ENCODE peak calls at places on chromosomes 2 and 18, in ten cellular contexts. J is ovary, L is MCF 10A, P is neural crest cell, D is pancreas, X is K562, A is GM13977, R is kidney, V is tibial artery, O is AG04449. E is an unnamed sample.

GRCh38 chr2:122960727-122961641 is 1064.1 kb upstream of the CNTNAP5 start:
- DNase-seq in A (no peak), P (no peak), L (peak), R (no peak), O (no peak), X (no peak), D (no peak), J (no peak), V (no peak), E (no peak)

GRCh38 chr18:70781860-70782453 is 493.1 kb downstream of the SOCS6 start:
- DNase-seq in L (peak), P (peak), J (no peak), R (no peak), V (peak), O (no peak), A (peak), X (peak), D (peak), E (no peak)

GRCh38 chr2:239966029-239966847 is 58.9 kb downstream of the NDUFA10 start:
- DNase-seq in X (no peak), L (no peak), P (no peak), J (peak), R (no peak), D (no peak), O (no peak), A (no peak), V (no peak), E (no peak)

GRCh38 chr2:215882689-215883088 is 130.7 kb downstream of the MREG start:
- DNase-seq in X (no peak), V (no peak), D (no peak), R (no peak), P (no peak), O (no peak), L (no peak), J (no peak), A (no peak), E (no peak)

GRCh38 chr2:62369549-62370164 is 136.3 kb downstream of the TMEM17 start:
- DNase-seq in O (no peak), J (no peak), X (no peak), L (no peak), A (no peak), V (no peak), D (no peak), P (no peak), R (no peak), E (no peak)

GRCh38 chr18:25262920-25263319 is 89.0 kb downstream of the ZNF521 start:
- DNase-seq in P (no peak), D (no peak), R (no peak), V (no peak), A (no peak), J (no peak), X (no peak), O (no peak), L (no peak), E (no peak)

GRCh38 chr18:853471-853870 is 41.4 kb upstream of the YES1 start:
- DNase-seq in A (no peak), J (no peak), X (no peak), P (no peak), L (no peak), O (no peak), R (no peak), V (no peak), D (no peak), E (no peak)

GRCh38 chr2:179460530-179460929 is 195.9 kb upstream of the SESTD1 start:
- DNase-seq in J (no peak), L (peak), X (no peak), V (peak), D (no peak), P (no peak), O (peak), R (no peak), A (no peak), E (peak)

GRCh38 chr2:185835974-185836373 is 97.4 kb downstream of the FSIP2 start:
- DNase-seq in P (no peak), R (no peak), O (no peak), D (no peak), J (no peak), L (no peak), V (no peak), A (no peak), X (peak), E (no peak)

GRCh38 chr2:96391153-96391827 is 55.7 kb downstream of the NCAPH start:
- DNase-seq in L (no peak), R (no peak), D (no peak), P (no peak), X (no peak), O (no peak), A (no peak), J (no peak), V (no peak), E (no peak)

GRCh38 chr2:172046080-172046678 is 39.1 kb upstream of the DLX1 start:
- DNase-seq in V (no peak), J (no peak), O (no peak), L (no peak), X (no peak), A (no peak), D (no peak), R (no peak), P (no peak), E (no peak)

GRCh38 chr2:238947920-238948710 is 100.2 kb downstream of the TWIST2 start:
- DNase-seq in R (no peak), O (no peak), X (no peak), L (peak), V (peak), A (no peak), D (no peak), P (no peak), J (peak), E (peak)

GRCh38 chr2:111946294-111947114 is 48.1 kb downstream of the MERTK start:
- DNase-seq in D (peak), J (peak), V (peak), O (peak), X (no peak), A (no peak), P (no peak), R (no peak), L (peak), E (no peak)

GRCh38 chr18:8713691-8714090 is 8.3 kb downstream of the MTCL1 start:
- DNase-seq in J (no peak), D (no peak), A (no peak), P (no peak), X (no peak), O (no peak), L (no peak), R (no peak), V (no peak), E (no peak)

GRCh38 chr2:134433469-134433868 is 179.6 kb downstream of the MGAT5 start:
- DNase-seq in O (no peak), P (no peak), R (no peak), L (peak), J (no peak), A (no peak), X (no peak), V (no peak), D (peak), E (no peak)

GRCh38 chr2:96924775-96925747 is 55.2 kb upstream of the SEMA4C start:
- DNase-seq in X (no peak), P (no peak), O (no peak), R (no peak), D (no peak), L (no peak), V (no peak), J (no peak), A (no peak), E (no peak)

GRCh38 chr2:152710713-152711112 is 6.5 kb downstream of the PRPF40A start:
- DNase-seq in O (no peak), R (no peak), X (no peak), J (no peak), P (no peak), D (no peak), V (no peak), A (no peak), L (no peak), E (no peak)

GRCh38 chr2:19187323-19188020 is 171.0 kb downstream of the OSR1 start:
- DNase-seq in P (no peak), O (no peak), X (no peak), L (peak), R (no peak), V (no peak), D (no peak), A (no peak), J (no peak), E (no peak)

GRCh38 chr18:49563701-49564100 is 1.8 kb downstream of the LIPG start:
- DNase-seq in O (no peak), V (no peak), X (no peak), R (no peak), L (no peak), P (no peak), D (no peak), A (no peak), J (no peak), E (no peak)

GRCh38 chr2:105257981-105258380 is 16.4 kb downstream of the GPR45 start:
- DNase-seq in P (no peak), X (no peak), D (no peak), J (no peak), A (no peak), R (no peak), L (no peak), O (no peak), V (no peak), E (no peak)

GRCh38 chr18:9137168-9138066 is 836 bp downstream of the ANKRD12 start:
- DNase-seq in O (peak), L (peak), A (peak), X (peak), D (peak), J (peak), V (peak), R (peak), P (peak), E (no peak)

GRCh38 chr18:57780318-57781127 is 22.6 kb downstream of the ATP8B1 start:
- DNase-seq in L (peak), J (no peak), A (peak), R (no peak), X (peak), D (no peak), P (no peak), O (peak), V (no peak), E (no peak)

GRCh38 chr2:56816666-56817065 is 632.9 kb downstream of the CCDC85A start:
- DNase-seq in P (no peak), O (no peak), D (no peak), L (no peak), J (no peak), V (no peak), A (no peak), X (no peak), R (peak), E (no peak)

GRCh38 chr2:145006957-145007672 is 487.2 kb upstream of the ZEB2 start:
- DNase-seq in P (no peak), O (peak), X (no peak), D (no peak), A (no peak), L (peak), V (peak), J (no peak), R (no peak), E (no peak)

GRCh38 chr2:152421521-152422367 is 86.8 kb downstream of the FMNL2 start:
- DNase-seq in P (no peak), R (no peak), J (no peak), V (peak), O (peak), A (no peak), D (peak), X (peak), L (peak), E (no peak)

GRCh38 chr18:56563568-56563967 is 74.8 kb downstream of the TXNL1 start:
- DNase-seq in P (peak), V (no peak), D (no peak), L (peak), J (no peak), A (no peak), X (peak), R (no peak), O (no peak), E (no peak)

GRCh38 chr2:71831208-71831577 is 316.5 kb downstream of the CYP26B1 start:
- DNase-seq in R (no peak), O (peak), P (no peak), L (peak), A (no peak), X (no peak), J (no peak), D (no peak), V (peak), E (no peak)

GRCh38 chr2:169933124-169933711 is 106.0 kb downstream of the UBR3 start:
- DNase-seq in A (peak), D (no peak), V (no peak), X (peak), O (no peak), L (peak), R (no peak), J (no peak), P (no peak), E (no peak)

GRCh38 chr18:69874058-69874457 is 73.6 kb downstream of the CD226 start:
- DNase-seq in A (no peak), O (no peak), L (peak), V (no peak), X (no peak), D (no peak), R (no peak), J (no peak), P (no peak), E (no peak)

GRCh38 chr18:40380657-40381441 is 1574.2 kb upstream of the PIK3C3 start:
- DNase-seq in R (no peak), J (no peak), X (no peak), A (no peak), V (no peak), O (no peak), L (no peak), D (no peak), P (no peak), E (no peak)

DNA sequence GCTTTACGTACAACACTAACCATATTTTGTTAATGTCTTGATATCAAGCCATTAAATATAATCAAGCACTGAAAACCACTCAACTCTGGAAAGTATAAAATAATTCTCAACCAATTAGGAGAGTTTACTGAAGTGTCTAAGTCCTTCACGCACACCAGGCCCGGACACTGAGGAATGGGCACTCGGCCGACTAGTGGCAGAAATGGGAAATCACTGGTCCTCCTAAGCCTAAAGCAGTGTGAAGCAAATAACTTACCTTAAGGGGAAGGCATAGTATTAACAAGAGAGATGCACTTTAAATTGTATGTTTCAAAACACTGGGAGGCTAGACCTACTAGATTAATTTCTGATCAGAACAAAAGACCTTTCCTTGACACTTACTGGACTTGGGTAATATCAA is 45.7 kb downstream of the FAM210A start:
- DNase-seq in V (no peak), J (no peak), P (peak), D (no peak), A (no peak), X (peak), O (no peak), R (no peak), L (peak), E (no peak)
- TF ChIP-seq CTCF in V (peak), J (no peak), P (peak), D (no peak), A (peak), X (peak), O (no peak), R (peak), L (peak), E (no peak)

DNA sequence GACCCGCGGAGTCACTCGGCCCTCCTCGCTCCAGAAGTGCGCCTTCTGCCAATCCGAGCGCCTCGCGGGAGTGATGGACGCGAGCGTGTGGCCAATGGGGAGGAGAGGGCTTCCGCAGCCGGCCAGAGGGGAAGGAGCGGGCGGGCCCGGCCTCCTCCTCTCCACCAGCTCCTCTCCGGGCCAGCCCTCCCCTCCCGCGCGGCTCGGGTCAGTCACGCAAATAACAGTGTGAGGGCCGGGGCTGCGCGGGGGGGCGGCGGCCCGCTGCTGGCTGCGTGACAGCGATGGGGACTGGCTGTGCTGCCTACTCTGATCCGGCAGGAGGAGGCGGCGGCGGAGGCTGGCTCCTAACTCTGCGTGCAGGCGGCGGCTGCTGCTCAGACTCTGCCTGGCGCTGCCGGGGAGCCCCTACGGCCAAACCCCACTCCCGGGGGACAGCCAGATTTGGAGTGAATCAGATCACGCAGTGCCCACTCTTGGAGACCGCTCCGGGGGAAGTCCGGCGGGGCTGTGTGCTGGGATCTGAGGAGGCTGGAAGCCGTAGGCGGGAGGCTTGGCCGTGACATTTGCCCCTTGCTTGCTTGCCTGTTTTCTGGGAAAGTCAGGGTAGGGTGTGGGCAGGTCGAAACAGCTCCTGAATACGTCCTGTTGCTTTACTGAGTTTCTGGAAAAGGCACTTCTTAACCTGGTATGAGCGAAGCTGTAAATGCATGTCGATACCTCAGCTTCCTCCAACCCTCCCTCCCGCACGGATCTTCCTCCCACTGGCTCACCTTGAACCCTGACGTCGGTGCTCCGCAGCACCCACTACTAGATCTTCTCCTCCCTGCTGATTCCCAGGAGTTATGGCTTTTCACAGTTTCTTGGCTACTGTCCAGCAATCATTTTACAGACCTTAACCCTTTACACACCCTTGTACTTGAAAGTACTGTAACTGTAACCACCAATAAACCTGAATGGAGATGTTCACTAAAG is 97.9 kb upstream of the SERTAD2 start:
- DNase-seq in A (no peak), R (peak), J (peak), P (peak), X (peak), L (peak), D (peak), O (no peak), V (no peak), E (peak)
- TF ChIP-seq CTCF in A (peak), R (peak), J (peak), P (peak), X (no peak), L (peak), D (peak), O (peak), V (peak), E (no peak)

DNA sequence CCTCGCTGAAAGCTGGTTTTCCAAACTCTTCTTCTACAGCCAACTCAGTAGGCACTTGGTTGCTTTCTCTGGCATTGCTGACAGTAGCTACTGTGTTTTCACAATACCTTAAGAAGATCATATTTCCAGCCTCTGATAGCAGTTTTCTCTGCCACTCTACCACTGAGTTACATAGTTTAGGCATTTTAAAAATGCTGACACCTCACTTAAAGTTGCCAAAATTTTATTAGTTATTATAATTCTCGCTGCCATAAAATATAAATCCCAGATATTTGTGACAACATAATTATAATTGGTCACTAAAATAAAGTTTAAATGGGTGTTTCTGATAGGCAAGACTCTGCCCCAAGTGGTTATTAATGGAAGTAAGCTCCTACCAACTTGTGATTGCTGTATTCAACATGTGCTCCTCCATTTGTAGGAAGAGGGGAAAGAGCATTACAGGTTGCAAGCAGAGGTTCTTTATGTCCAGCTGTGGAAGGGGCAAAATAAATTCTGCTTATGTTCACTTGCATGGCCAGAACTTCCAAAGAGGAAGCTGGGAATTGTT is 1202.8 kb downstream of the CNTNAP5 start:
- DNase-seq in J (no peak), A (no peak), D (no peak), O (no peak), R (no peak), V (no peak), P (no peak), X (no peak), L (peak), E (no peak)
- TF ChIP-seq CTCF in J (no peak), A (no peak), D (no peak), O (no peak), R (no peak), V (no peak), P (peak), X (no peak), L (peak), E (no peak)

GRCh38 chr2:74491671-74492544 is 7.5 kb downstream of the LBX2 start:
- DNase-seq in J (no peak), D (no peak), V (no peak), O (no peak), R (peak), P (no peak), X (no peak), A (no peak), L (no peak), E (no peak)

GRCh38 chr2:74489906-74490305 is 7.0 kb downstream of the TTC31 start:
- DNase-seq in V (no peak), P (no peak), D (no peak), A (no peak), L (no peak), R (no peak), X (no peak), J (no peak), O (no peak), E (no peak)

GRCh38 chr2:74493546-74493945 is 5.9 kb downstream of the LBX2 start:
- DNase-seq in R (no peak), P (no peak), X (no peak), O (no peak), D (no peak), J (no peak), L (no peak), A (no peak), V (no peak), E (no peak)

GRCh38 chr2:74486141-74486540 is 3.3 kb downstream of the TTC31 start:
- DNase-seq in L (no peak), A (no peak), V (no peak), R (no peak), X (no peak), P (no peak), O (no peak), J (no peak), D (no peak), E (no peak)

GRCh38 chr2:74488643-74489481 is 6.0 kb downstream of the TTC31 start:
- DNase-seq in P (no peak), J (no peak), D (no peak), V (no peak), A (no peak), O (no peak), L (no peak), X (no peak), R (no peak), E (no peak)
- TF ChIP-seq CTCF in P (no peak), J (no peak), D (no peak), V (no peak), A (no peak), O (no peak), L (no peak), X (no peak), R (no peak), E (no peak)

GRCh38 chr2:167550448-167550847 is 662.2 kb downstream of the XIRP2 start:
- DNase-seq in L (peak), X (no peak), D (no peak), R (no peak), J (no peak), A (peak), V (no peak), O (no peak), P (no peak), E (no peak)
- TF ChIP-seq CTCF in L (peak), X (peak), D (no peak), R (peak), J (no peak), A (peak), V (no peak), O (peak), P (peak), E (no peak)

GRCh38 chr2:230762317-230762896 is 49.8 kb downstream of the CAB39 start:
- DNase-seq in V (no peak), L (peak), P (peak), A (no peak), O (no peak), X (peak), J (no peak), D (no peak), R (no peak), E (no peak)
- TF ChIP-seq CTCF in V (peak), L (peak), P (peak), A (peak), O (peak), X (peak), J (no peak), D (no peak), R (peak), E (no peak)